ENCODE peak calls at places on chromosome 20, in nine cellular contexts. One of them, this sample, is unnamed.

GRCh38 chr20:32564440-32564839 is 20.7 kb downstream of the NOL4L start:
- DNase-seq in mesothelial cell of epicardium: no peak
- DNase-seq in CD8-positive, alpha-beta T cell: no peak
- DNase-seq in AG09309: no peak
- DNase-seq in epithelial cell of esophagus: no peak
- DNase-seq in pancreas: no peak
- DNase-seq in CD4-positive, alpha-beta T cell: no peak
- DNase-seq in A549: no peak
- DNase-seq in omental fat pad: no peak
- DNase-seq in this sample: no peak

GRCh38 chr20:825710-826421 is 7.6 kb upstream of the FAM110A start:
- DNase-seq in mesothelial cell of epicardium: no peak
- DNase-seq in CD8-positive, alpha-beta T cell: no peak
- DNase-seq in AG09309: no peak
- DNase-seq in epithelial cell of esophagus: no peak
- DNase-seq in pancreas: no peak
- DNase-seq in CD4-positive, alpha-beta T cell: no peak
- DNase-seq in A549: peak; percentile 30
- DNase-seq in omental fat pad: no peak
- DNase-seq in this sample: no peak

GRCh38 chr20:37403107-37404033 is 57.4 kb downstream of the SRC start:
- DNase-seq in mesothelial cell of epicardium: no peak
- DNase-seq in CD8-positive, alpha-beta T cell: no peak
- DNase-seq in AG09309: no peak
- DNase-seq in epithelial cell of esophagus: no peak
- DNase-seq in pancreas: no peak
- DNase-seq in CD4-positive, alpha-beta T cell: no peak
- DNase-seq in A549: no peak
- DNase-seq in omental fat pad: no peak
- DNase-seq in this sample: no peak

GRCh38 chr20:48203252-48203651 is 418.0 kb upstream of the SULF2 start:
- DNase-seq in mesothelial cell of epicardium: no peak
- DNase-seq in CD8-positive, alpha-beta T cell: no peak
- DNase-seq in AG09309: no peak
- DNase-seq in epithelial cell of esophagus: no peak
- DNase-seq in pancreas: no peak
- DNase-seq in CD4-positive, alpha-beta T cell: no peak
- DNase-seq in A549: no peak
- DNase-seq in omental fat pad: no peak
- DNase-seq in this sample: no peak

GRCh38 chr20:53786071-53786444 is 192.4 kb upstream of the ZNF217 start:
- DNase-seq in mesothelial cell of epicardium: no peak
- DNase-seq in CD8-positive, alpha-beta T cell: no peak
- DNase-seq in AG09309: no peak
- DNase-seq in epithelial cell of esophagus: peak; percentile 92
- DNase-seq in pancreas: no peak
- DNase-seq in CD4-positive, alpha-beta T cell: no peak
- DNase-seq in A549: no peak
- DNase-seq in omental fat pad: no peak
- DNase-seq in this sample: no peak

GRCh38 chr20:62739581-62740285 is 31.1 kb downstream of the NTSR1 start:
- DNase-seq in mesothelial cell of epicardium: peak; percentile 10
- DNase-seq in CD8-positive, alpha-beta T cell: peak; percentile 30
- DNase-seq in AG09309: no peak
- DNase-seq in epithelial cell of esophagus: no peak
- DNase-seq in pancreas: no peak
- DNase-seq in CD4-positive, alpha-beta T cell: peak; percentile 20
- DNase-seq in A549: no peak
- DNase-seq in omental fat pad: no peak
- DNase-seq in this sample: peak; percentile 72

GRCh38 chr20:37436527-37436926 is 84.5 kb upstream of the NNAT start:
- DNase-seq in mesothelial cell of epicardium: no peak
- DNase-seq in CD8-positive, alpha-beta T cell: no peak
- DNase-seq in AG09309: no peak
- DNase-seq in epithelial cell of esophagus: no peak
- DNase-seq in pancreas: no peak
- DNase-seq in CD4-positive, alpha-beta T cell: no peak
- DNase-seq in A549: no peak
- DNase-seq in omental fat pad: no peak
- DNase-seq in this sample: no peak

GRCh38 chr20:60389882-60390281 is 431.7 kb downstream of the CDH26 start:
- DNase-seq in mesothelial cell of epicardium: no peak
- DNase-seq in CD8-positive, alpha-beta T cell: no peak
- DNase-seq in AG09309: no peak
- DNase-seq in epithelial cell of esophagus: no peak
- DNase-seq in pancreas: no peak
- DNase-seq in CD4-positive, alpha-beta T cell: no peak
- DNase-seq in A549: no peak
- DNase-seq in omental fat pad: no peak
- DNase-seq in this sample: no peak

GRCh38 chr20:39263076-39263475 is 300.9 kb downstream of the DHX35 start:
- DNase-seq in mesothelial cell of epicardium: no peak
- DNase-seq in CD8-positive, alpha-beta T cell: no peak
- DNase-seq in AG09309: no peak
- DNase-seq in epithelial cell of esophagus: peak; percentile 17
- DNase-seq in pancreas: no peak
- DNase-seq in CD4-positive, alpha-beta T cell: no peak
- DNase-seq in A549: no peak
- DNase-seq in omental fat pad: no peak
- DNase-seq in this sample: peak; percentile 13

GRCh38 chr20:43961541-43962471 is 47.2 kb downstream of the TOX2 start:
- DNase-seq in mesothelial cell of epicardium: no peak
- DNase-seq in CD8-positive, alpha-beta T cell: no peak
- DNase-seq in AG09309: no peak
- DNase-seq in epithelial cell of esophagus: no peak
- DNase-seq in pancreas: no peak
- DNase-seq in CD4-positive, alpha-beta T cell: no peak
- DNase-seq in A549: no peak
- DNase-seq in omental fat pad: no peak
- DNase-seq in this sample: no peak

GRCh38 chr20:25129428-25129827 is 47.5 kb upstream of the VSX1 start:
- DNase-seq in mesothelial cell of epicardium: no peak
- DNase-seq in CD8-positive, alpha-beta T cell: no peak
- DNase-seq in AG09309: no peak
- DNase-seq in epithelial cell of esophagus: no peak
- DNase-seq in pancreas: no peak
- DNase-seq in CD4-positive, alpha-beta T cell: no peak
- DNase-seq in A549: no peak
- DNase-seq in omental fat pad: no peak
- DNase-seq in this sample: no peak

GRCh38 chr20:21796059-21796458 is 90.6 kb downstream of the PAX1 start:
- DNase-seq in mesothelial cell of epicardium: no peak
- DNase-seq in CD8-positive, alpha-beta T cell: no peak
- DNase-seq in AG09309: no peak
- DNase-seq in epithelial cell of esophagus: no peak
- DNase-seq in pancreas: no peak
- DNase-seq in CD4-positive, alpha-beta T cell: no peak
- DNase-seq in A549: peak; percentile 13
- DNase-seq in omental fat pad: no peak
- DNase-seq in this sample: peak; percentile 0
- TF ChIP-seq CTCF in mesothelial cell of epicardium: no peak
- TF ChIP-seq CTCF in CD8-positive, alpha-beta T cell: no peak
- TF ChIP-seq CTCF in AG09309: no peak
- TF ChIP-seq CTCF in epithelial cell of esophagus: no peak
- TF ChIP-seq CTCF in pancreas: no peak
- TF ChIP-seq CTCF in CD4-positive, alpha-beta T cell: no peak
- TF ChIP-seq CTCF in A549: no peak
- TF ChIP-seq CTCF in omental fat pad: no peak
- TF ChIP-seq CTCF in this sample: peak; percentile 21

GRCh38 chr20:36062799-36063198 is 91.7 kb upstream of the EPB41L1 start:
- DNase-seq in mesothelial cell of epicardium: no peak
- DNase-seq in CD8-positive, alpha-beta T cell: no peak
- DNase-seq in AG09309: no peak
- DNase-seq in epithelial cell of esophagus: peak; percentile 37
- DNase-seq in pancreas: no peak
- DNase-seq in CD4-positive, alpha-beta T cell: no peak
- DNase-seq in A549: peak; percentile 44
- DNase-seq in omental fat pad: no peak
- DNase-seq in this sample: no peak

GRCh38 chr20:36066777-36067176 is 87.8 kb upstream of the EPB41L1 start:
- DNase-seq in mesothelial cell of epicardium: no peak
- DNase-seq in CD8-positive, alpha-beta T cell: no peak
- DNase-seq in AG09309: no peak
- DNase-seq in epithelial cell of esophagus: no peak
- DNase-seq in pancreas: peak; percentile 40
- DNase-seq in CD4-positive, alpha-beta T cell: no peak
- DNase-seq in A549: no peak
- DNase-seq in omental fat pad: no peak
- DNase-seq in this sample: no peak

GRCh38 chr20:36065427-36065998 is 89.0 kb upstream of the EPB41L1 start:
- DNase-seq in mesothelial cell of epicardium: no peak
- DNase-seq in CD8-positive, alpha-beta T cell: no peak
- DNase-seq in AG09309: no peak
- DNase-seq in epithelial cell of esophagus: no peak
- DNase-seq in pancreas: no peak
- DNase-seq in CD4-positive, alpha-beta T cell: no peak
- DNase-seq in A549: no peak
- DNase-seq in omental fat pad: no peak
- DNase-seq in this sample: no peak

GRCh38 chr20:36063916-36064660 is 90.5 kb upstream of the EPB41L1 start:
- DNase-seq in mesothelial cell of epicardium: no peak
- DNase-seq in CD8-positive, alpha-beta T cell: no peak
- DNase-seq in AG09309: no peak
- DNase-seq in epithelial cell of esophagus: no peak
- DNase-seq in pancreas: no peak
- DNase-seq in CD4-positive, alpha-beta T cell: no peak
- DNase-seq in A549: no peak
- DNase-seq in omental fat pad: no peak
- DNase-seq in this sample: no peak

GRCh38 chr20:36064661-36065426 is 89.7 kb upstream of the EPB41L1 start:
- DNase-seq in mesothelial cell of epicardium: peak; percentile 88
- DNase-seq in CD8-positive, alpha-beta T cell: peak; percentile 85
- DNase-seq in AG09309: peak; percentile 32
- DNase-seq in epithelial cell of esophagus: peak; percentile 86
- DNase-seq in pancreas: peak; percentile 97
- DNase-seq in CD4-positive, alpha-beta T cell: peak; percentile 89
- DNase-seq in A549: peak; percentile 82
- DNase-seq in omental fat pad: peak; percentile 91
- DNase-seq in this sample: peak; percentile 80
- TF ChIP-seq CTCF in mesothelial cell of epicardium: no peak
- TF ChIP-seq CTCF in CD8-positive, alpha-beta T cell: no peak
- TF ChIP-seq CTCF in AG09309: no peak
- TF ChIP-seq CTCF in epithelial cell of esophagus: no peak
- TF ChIP-seq CTCF in pancreas: no peak
- TF ChIP-seq CTCF in CD4-positive, alpha-beta T cell: no peak
- TF ChIP-seq CTCF in A549: no peak
- TF ChIP-seq CTCF in omental fat pad: no peak
- TF ChIP-seq CTCF in this sample: no peak

GRCh38 chr20:57464642-57465211 is 60.2 kb downstream of the CTCFL start:
- DNase-seq in mesothelial cell of epicardium: no peak
- DNase-seq in CD8-positive, alpha-beta T cell: no peak
- DNase-seq in AG09309: no peak
- DNase-seq in epithelial cell of esophagus: peak; percentile 46
- DNase-seq in pancreas: no peak
- DNase-seq in CD4-positive, alpha-beta T cell: no peak
- DNase-seq in A549: peak; percentile 71
- DNase-seq in omental fat pad: no peak
- DNase-seq in this sample: peak; percentile 62
- TF ChIP-seq CTCF in mesothelial cell of epicardium: no peak
- TF ChIP-seq CTCF in CD8-positive, alpha-beta T cell: no peak
- TF ChIP-seq CTCF in AG09309: peak; percentile 27
- TF ChIP-seq CTCF in epithelial cell of esophagus: peak; percentile 46
- TF ChIP-seq CTCF in pancreas: no peak
- TF ChIP-seq CTCF in CD4-positive, alpha-beta T cell: no peak
- TF ChIP-seq CTCF in A549: no peak
- TF ChIP-seq CTCF in omental fat pad: no peak
- TF ChIP-seq CTCF in this sample: peak; percentile 31

GRCh38 chr20:42378826-42379225 is 760.6 kb upstream of the CHD6 start:
- DNase-seq in mesothelial cell of epicardium: no peak
- DNase-seq in CD8-positive, alpha-beta T cell: no peak
- DNase-seq in AG09309: no peak
- DNase-seq in epithelial cell of esophagus: no peak
- DNase-seq in pancreas: no peak
- DNase-seq in CD4-positive, alpha-beta T cell: no peak
- DNase-seq in A549: no peak
- DNase-seq in omental fat pad: no peak
- DNase-seq in this sample: no peak

GRCh38 chr20:42379385-42379784 is 761.2 kb upstream of the CHD6 start:
- DNase-seq in mesothelial cell of epicardium: no peak
- DNase-seq in CD8-positive, alpha-beta T cell: no peak
- DNase-seq in AG09309: no peak
- DNase-seq in epithelial cell of esophagus: no peak
- DNase-seq in pancreas: peak; percentile 31
- DNase-seq in CD4-positive, alpha-beta T cell: no peak
- DNase-seq in A549: no peak
- DNase-seq in omental fat pad: no peak
- DNase-seq in this sample: no peak

GRCh38 chr20:42380287-42380686 is 762.1 kb upstream of the CHD6 start:
- DNase-seq in mesothelial cell of epicardium: no peak
- DNase-seq in CD8-positive, alpha-beta T cell: no peak
- DNase-seq in AG09309: no peak
- DNase-seq in epithelial cell of esophagus: no peak
- DNase-seq in pancreas: no peak
- DNase-seq in CD4-positive, alpha-beta T cell: no peak
- DNase-seq in A549: no peak
- DNase-seq in omental fat pad: no peak
- DNase-seq in this sample: no peak
- TF ChIP-seq CTCF in mesothelial cell of epicardium: no peak
- TF ChIP-seq CTCF in CD8-positive, alpha-beta T cell: no peak
- TF ChIP-seq CTCF in AG09309: no peak
- TF ChIP-seq CTCF in epithelial cell of esophagus: no peak
- TF ChIP-seq CTCF in pancreas: no peak
- TF ChIP-seq CTCF in CD4-positive, alpha-beta T cell: no peak
- TF ChIP-seq CTCF in A549: no peak
- TF ChIP-seq CTCF in omental fat pad: no peak
- TF ChIP-seq CTCF in this sample: no peak